ENCODE peak calls at places on chromosomes 6 and 20, in nine cellular contexts. One of them, this sample, is unnamed.

GRCh38 chr20:5654557-5654956 is 95.6 kb upstream of the SHLD1 start:
- DNase-seq in mucosa of descending colon: no peak
- DNase-seq in choroid plexus epithelial cell: peak
- DNase-seq in ovary: no peak
- DNase-seq in mammary epithelial cell: peak
- DNase-seq in astrocyte of the spinal cord: peak
- DNase-seq in cardiac fibroblast: peak
- DNase-seq in fibroblast of lung: peak
- DNase-seq in vagina: no peak
- DNase-seq in this sample: peak

GRCh38 chr6:2909718-2910117 is 6.6 kb upstream of the SERPINB9 start:
- DNase-seq in choroid plexus epithelial cell: peak
- DNase-seq in vagina: no peak
- DNase-seq in fibroblast of lung: peak
- DNase-seq in mammary epithelial cell: no peak
- DNase-seq in mucosa of descending colon: no peak
- DNase-seq in ovary: no peak
- DNase-seq in astrocyte of the spinal cord: no peak
- DNase-seq in cardiac fibroblast: no peak
- DNase-seq in this sample: no peak

GRCh38 chr6:33750244-33750991 is 3.7 kb upstream of the IP6K3 start:
- DNase-seq in choroid plexus epithelial cell: peak
- DNase-seq in mucosa of descending colon: no peak
- DNase-seq in cardiac fibroblast: peak
- DNase-seq in mammary epithelial cell: no peak
- DNase-seq in ovary: peak
- DNase-seq in vagina: no peak
- DNase-seq in fibroblast of lung: peak
- DNase-seq in astrocyte of the spinal cord: no peak
- DNase-seq in this sample: no peak

GRCh38 chr20:7940341-7940740 is at the start of gene HAO1:
- DNase-seq in vagina: no peak
- DNase-seq in cardiac fibroblast: no peak
- DNase-seq in fibroblast of lung: no peak
- DNase-seq in choroid plexus epithelial cell: no peak
- DNase-seq in ovary: no peak
- DNase-seq in astrocyte of the spinal cord: no peak
- DNase-seq in mucosa of descending colon: no peak
- DNase-seq in mammary epithelial cell: no peak
- DNase-seq in this sample: no peak

GRCh38 chr6:137823826-137824501 is 43.1 kb upstream of the TNFAIP3 start:
- DNase-seq in mucosa of descending colon: peak
- DNase-seq in mammary epithelial cell: peak
- DNase-seq in astrocyte of the spinal cord: peak
- DNase-seq in fibroblast of lung: peak
- DNase-seq in cardiac fibroblast: peak
- DNase-seq in choroid plexus epithelial cell: peak
- DNase-seq in vagina: no peak
- DNase-seq in ovary: peak
- DNase-seq in this sample: peak

GRCh38 chr6:132365319-132365907 is 35.9 kb downstream of the MOXD1 start:
- DNase-seq in mammary epithelial cell: no peak
- DNase-seq in mucosa of descending colon: no peak
- DNase-seq in fibroblast of lung: no peak
- DNase-seq in astrocyte of the spinal cord: peak
- DNase-seq in cardiac fibroblast: peak
- DNase-seq in ovary: no peak
- DNase-seq in choroid plexus epithelial cell: peak
- DNase-seq in vagina: no peak
- DNase-seq in this sample: no peak

GRCh38 chr6:117512056-117512828 is 29.8 kb downstream of the DCBLD1 start:
- DNase-seq in vagina: no peak
- DNase-seq in astrocyte of the spinal cord: no peak
- DNase-seq in ovary: no peak
- DNase-seq in mammary epithelial cell: no peak
- DNase-seq in choroid plexus epithelial cell: no peak
- DNase-seq in cardiac fibroblast: no peak
- DNase-seq in mucosa of descending colon: no peak
- DNase-seq in fibroblast of lung: no peak
- DNase-seq in this sample: no peak

GRCh38 chr20:60819511-60819910 is 432.6 kb upstream of the CDH4 start:
- DNase-seq in fibroblast of lung: no peak
- DNase-seq in astrocyte of the spinal cord: no peak
- DNase-seq in ovary: no peak
- DNase-seq in mammary epithelial cell: no peak
- DNase-seq in mucosa of descending colon: no peak
- DNase-seq in cardiac fibroblast: no peak
- DNase-seq in choroid plexus epithelial cell: no peak
- DNase-seq in vagina: no peak
- DNase-seq in this sample: no peak

GRCh38 chr6:15561447-15562199 is 101.2 kb downstream of the DTNBP1 start:
- DNase-seq in ovary: no peak
- DNase-seq in mucosa of descending colon: no peak
- DNase-seq in choroid plexus epithelial cell: no peak
- DNase-seq in fibroblast of lung: no peak
- DNase-seq in astrocyte of the spinal cord: no peak
- DNase-seq in vagina: no peak
- DNase-seq in cardiac fibroblast: peak
- DNase-seq in mammary epithelial cell: no peak
- DNase-seq in this sample: peak

GRCh38 chr20:24617757-24618450 is 148.5 kb downstream of the SYNDIG1 start:
- DNase-seq in fibroblast of lung: no peak
- DNase-seq in ovary: no peak
- DNase-seq in cardiac fibroblast: no peak
- DNase-seq in choroid plexus epithelial cell: no peak
- DNase-seq in mammary epithelial cell: no peak
- DNase-seq in mucosa of descending colon: no peak
- DNase-seq in vagina: peak
- DNase-seq in astrocyte of the spinal cord: no peak
- DNase-seq in this sample: no peak

GRCh38 chr20:21520702-21521595 is 7.1 kb upstream of the NKX2-2 start:
- DNase-seq in cardiac fibroblast: peak
- DNase-seq in fibroblast of lung: no peak
- DNase-seq in mammary epithelial cell: no peak
- DNase-seq in astrocyte of the spinal cord: no peak
- DNase-seq in choroid plexus epithelial cell: peak
- DNase-seq in ovary: no peak
- DNase-seq in vagina: no peak
- DNase-seq in mucosa of descending colon: no peak
- DNase-seq in this sample: no peak

DNA sequence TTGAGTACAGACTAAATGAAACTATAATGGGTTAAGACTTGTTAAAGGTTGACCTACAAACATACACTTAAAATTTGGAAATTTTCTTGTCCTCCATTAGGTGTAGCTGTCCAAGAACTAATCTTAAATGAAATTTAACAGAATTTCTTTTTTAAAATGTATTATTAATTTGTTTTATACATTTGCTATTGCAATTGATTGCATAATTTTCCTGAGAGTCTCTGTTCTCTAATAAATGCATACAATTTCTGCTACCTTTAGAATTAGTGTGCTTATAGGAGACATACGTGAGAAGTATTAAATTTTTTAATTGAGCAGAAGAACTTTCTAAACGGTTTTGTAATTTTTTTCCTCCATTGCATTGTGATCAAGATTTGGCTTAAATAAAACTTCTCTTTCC is 1.5 kb downstream of the FAM135A start:
- DNase-seq in fibroblast of lung: peak
- DNase-seq in vagina: no peak
- DNase-seq in mammary epithelial cell: no peak
- DNase-seq in ovary: no peak
- DNase-seq in mucosa of descending colon: no peak
- DNase-seq in astrocyte of the spinal cord: no peak
- DNase-seq in cardiac fibroblast: no peak
- DNase-seq in choroid plexus epithelial cell: no peak
- DNase-seq in this sample: no peak
- H3K4me3 ChIP-seq in fibroblast of lung: no peak
- H3K4me3 ChIP-seq in vagina: peak
- H3K4me3 ChIP-seq in mammary epithelial cell: peak
- H3K4me3 ChIP-seq in ovary: peak
- H3K4me3 ChIP-seq in mucosa of descending colon: peak
- H3K4me3 ChIP-seq in astrocyte of the spinal cord: no peak
- H3K4me3 ChIP-seq in cardiac fibroblast: no peak
- H3K4me3 ChIP-seq in choroid plexus epithelial cell: no peak
- H3K4me3 ChIP-seq in this sample: peak

GRCh38 chr6:108247965-108248536 is 12.8 kb downstream of the SNX3 start:
- DNase-seq in ovary: no peak
- DNase-seq in fibroblast of lung: no peak
- DNase-seq in mucosa of descending colon: no peak
- DNase-seq in vagina: no peak
- DNase-seq in choroid plexus epithelial cell: no peak
- DNase-seq in mammary epithelial cell: no peak
- DNase-seq in astrocyte of the spinal cord: no peak
- DNase-seq in cardiac fibroblast: no peak
- DNase-seq in this sample: no peak
- TF ChIP-seq CTCF in ovary: no peak
- TF ChIP-seq CTCF in fibroblast of lung: no peak
- TF ChIP-seq CTCF in mucosa of descending colon: no peak
- TF ChIP-seq CTCF in vagina: no peak
- TF ChIP-seq CTCF in choroid plexus epithelial cell: no peak
- TF ChIP-seq CTCF in mammary epithelial cell: no peak
- TF ChIP-seq CTCF in astrocyte of the spinal cord: no peak
- TF ChIP-seq CTCF in cardiac fibroblast: no peak
- TF ChIP-seq CTCF in this sample: no peak

DNA sequence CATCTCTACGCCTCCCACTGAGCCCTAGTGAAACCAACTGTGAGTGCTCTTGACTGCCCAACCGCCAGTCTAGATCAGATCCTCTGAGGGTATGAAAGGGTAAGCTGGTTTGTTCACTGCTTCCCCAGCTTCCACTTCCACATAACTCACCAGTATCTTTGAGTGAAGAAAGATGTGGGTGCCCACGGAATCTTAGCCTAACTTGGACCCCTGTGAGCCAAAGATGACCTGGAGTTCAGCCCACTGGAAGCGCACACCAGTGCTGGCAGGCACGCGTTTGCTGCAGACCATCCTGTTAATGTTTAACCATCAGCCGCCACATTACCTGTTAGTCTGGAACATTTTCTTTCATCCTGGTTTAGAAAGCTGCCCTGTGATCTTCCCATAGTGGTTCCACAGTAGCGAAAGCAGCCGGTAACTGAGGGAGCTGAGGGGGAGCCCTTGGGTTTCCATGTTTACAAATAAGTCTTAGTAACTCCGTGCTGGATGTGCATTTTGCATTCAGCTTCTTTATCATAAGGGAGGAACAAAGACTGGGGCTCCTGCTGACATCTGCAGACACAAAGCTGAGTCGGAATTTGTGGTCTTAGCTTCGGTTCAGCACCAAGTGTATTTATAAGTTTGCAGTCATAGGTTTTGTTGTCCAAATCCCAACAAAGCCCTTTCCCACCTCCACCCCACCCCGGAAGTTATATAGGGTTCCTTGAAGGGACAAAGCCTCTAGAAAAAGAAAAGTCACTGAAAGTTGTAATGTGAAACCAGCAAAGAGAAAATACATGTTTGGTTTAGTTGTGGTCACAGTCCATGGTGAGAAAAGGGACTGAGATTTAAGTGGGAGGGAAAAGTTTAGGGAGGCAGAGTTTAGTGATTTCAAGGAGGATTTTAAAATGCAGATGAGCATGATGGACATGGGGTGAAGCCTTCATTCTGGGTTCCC is 71.0 kb downstream of the SSR1 start:
- DNase-seq in vagina: no peak
- DNase-seq in mammary epithelial cell: no peak
- DNase-seq in fibroblast of lung: peak
- DNase-seq in mucosa of descending colon: no peak
- DNase-seq in ovary: no peak
- DNase-seq in astrocyte of the spinal cord: peak
- DNase-seq in choroid plexus epithelial cell: peak
- DNase-seq in cardiac fibroblast: no peak
- DNase-seq in this sample: no peak
- H3K4me3 ChIP-seq in vagina: no peak
- H3K4me3 ChIP-seq in mammary epithelial cell: no peak
- H3K4me3 ChIP-seq in fibroblast of lung: no peak
- H3K4me3 ChIP-seq in mucosa of descending colon: no peak
- H3K4me3 ChIP-seq in ovary: no peak
- H3K4me3 ChIP-seq in astrocyte of the spinal cord: no peak
- H3K4me3 ChIP-seq in choroid plexus epithelial cell: no peak
- H3K4me3 ChIP-seq in cardiac fibroblast: no peak
- H3K4me3 ChIP-seq in this sample: no peak

GRCh38 chr6:8492536-8493125 is 57.3 kb upstream of the SLC35B3 start:
- DNase-seq in mucosa of descending colon: no peak
- DNase-seq in mammary epithelial cell: peak
- DNase-seq in ovary: no peak
- DNase-seq in vagina: no peak
- DNase-seq in astrocyte of the spinal cord: peak
- DNase-seq in fibroblast of lung: no peak
- DNase-seq in cardiac fibroblast: no peak
- DNase-seq in choroid plexus epithelial cell: no peak
- DNase-seq in this sample: no peak
- TF ChIP-seq CTCF in mucosa of descending colon: no peak
- TF ChIP-seq CTCF in mammary epithelial cell: no peak
- TF ChIP-seq CTCF in ovary: no peak
- TF ChIP-seq CTCF in vagina: no peak
- TF ChIP-seq CTCF in astrocyte of the spinal cord: no peak
- TF ChIP-seq CTCF in fibroblast of lung: no peak
- TF ChIP-seq CTCF in cardiac fibroblast: no peak
- TF ChIP-seq CTCF in choroid plexus epithelial cell: no peak
- TF ChIP-seq CTCF in this sample: no peak

GRCh38 chr6:75201901-75202672 is 3.8 kb downstream of the COL12A1 start:
- DNase-seq in vagina: no peak
- DNase-seq in mucosa of descending colon: peak
- DNase-seq in ovary: peak
- DNase-seq in cardiac fibroblast: peak
- DNase-seq in fibroblast of lung: peak
- DNase-seq in astrocyte of the spinal cord: peak
- DNase-seq in mammary epithelial cell: peak
- DNase-seq in choroid plexus epithelial cell: peak
- DNase-seq in this sample: peak
- H3K4me3 ChIP-seq in vagina: peak
- H3K4me3 ChIP-seq in mucosa of descending colon: no peak
- H3K4me3 ChIP-seq in ovary: peak
- H3K4me3 ChIP-seq in cardiac fibroblast: peak
- H3K4me3 ChIP-seq in fibroblast of lung: peak
- H3K4me3 ChIP-seq in astrocyte of the spinal cord: peak
- H3K4me3 ChIP-seq in mammary epithelial cell: peak
- H3K4me3 ChIP-seq in choroid plexus epithelial cell: peak
- H3K4me3 ChIP-seq in this sample: peak

DNA sequence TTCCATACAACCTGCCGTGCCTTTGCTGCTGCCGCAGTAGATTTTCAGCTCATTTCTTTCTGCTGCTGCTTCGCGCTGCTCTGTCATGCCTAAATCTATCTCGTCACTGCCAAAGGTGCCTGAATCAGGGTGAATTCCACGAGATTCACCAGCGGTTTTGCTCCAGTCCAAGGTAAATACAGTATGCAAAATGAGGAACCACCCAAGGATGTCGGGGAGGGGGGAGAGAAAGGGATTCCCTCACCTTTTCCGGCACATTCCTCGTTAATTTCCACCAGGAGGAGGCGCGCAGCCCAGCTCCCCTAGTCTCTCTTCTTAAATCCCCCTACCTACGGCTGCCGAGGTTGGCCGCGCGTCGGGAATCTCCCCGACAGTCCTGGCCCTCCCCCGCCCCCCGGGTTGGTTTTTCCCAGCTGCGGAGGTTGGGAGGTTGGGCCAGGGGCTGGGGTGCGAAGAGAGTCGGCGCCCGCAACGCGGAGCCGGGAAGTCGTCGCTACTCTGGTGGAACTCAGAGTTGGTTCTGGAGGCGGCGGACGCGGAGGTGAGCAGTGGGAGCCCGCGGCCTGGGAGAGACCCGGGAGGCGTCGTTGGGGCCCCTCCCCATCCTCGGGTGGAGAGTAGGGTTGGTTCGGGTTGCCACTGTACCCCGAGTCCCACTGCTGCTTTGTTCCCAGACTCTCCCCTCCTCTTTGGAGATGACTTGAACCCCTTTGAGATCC is at the start of gene TPBG:
- DNase-seq in mammary epithelial cell: peak
- DNase-seq in astrocyte of the spinal cord: peak
- DNase-seq in fibroblast of lung: peak
- DNase-seq in vagina: no peak
- DNase-seq in choroid plexus epithelial cell: peak
- DNase-seq in mucosa of descending colon: peak
- DNase-seq in cardiac fibroblast: peak
- DNase-seq in ovary: peak
- DNase-seq in this sample: peak
- TF ChIP-seq CTCF in mammary epithelial cell: no peak
- TF ChIP-seq CTCF in astrocyte of the spinal cord: peak
- TF ChIP-seq CTCF in fibroblast of lung: peak
- TF ChIP-seq CTCF in vagina: no peak
- TF ChIP-seq CTCF in choroid plexus epithelial cell: peak
- TF ChIP-seq CTCF in mucosa of descending colon: no peak
- TF ChIP-seq CTCF in cardiac fibroblast: peak
- TF ChIP-seq CTCF in ovary: no peak
- TF ChIP-seq CTCF in this sample: peak